ENCODE peak calls at places on chromosomes 6 and 20, in six cellular contexts. R, H, P, N, W and I are unnamed samples.

GRCh38 chr6:148500402-148500801 is 157.8 kb downstream of the SASH1 start:
- DNase-seq in W (no peak), N (no peak), P (no peak), R (no peak), H (no peak), I (no peak)

GRCh38 chr6:89372506-89372901 is 20.0 kb upstream of the UBE2J1 start:
- DNase-seq in H (no peak), W (no peak), R (no peak), P (no peak), N (no peak), I (no peak)

GRCh38 chr6:116450185-116450710 is 10.9 kb upstream of the CALHM6 start:
- DNase-seq in N (no peak), W (no peak), H (no peak), R (no peak), P (no peak), I (no peak)

GRCh38 chr20:37947943-37948342 is 45.0 kb downstream of the VSTM2L start:
- DNase-seq in H (no peak), W (no peak), N (no peak), R (no peak), P (no peak), I (no peak)

GRCh38 chr6:42572523-42572922 is 8.7 kb downstream of the UBR2 start:
- DNase-seq in N (no peak), P (peak), R (no peak), H (no peak), W (no peak), I (no peak)

GRCh38 chr20:57560554-57561355 is at the start of gene PCK1:
- DNase-seq in R (no peak), N (no peak), H (peak), W (peak), P (no peak), I (no peak)

GRCh38 chr20:36528176-36528874 is 13.0 kb upstream of the MYL9 start:
- DNase-seq in R (no peak), N (no peak), W (no peak), P (no peak), H (no peak), I (no peak)

GRCh38 chr6:90502866-90503407 is 83.9 kb downstream of the MAP3K7 start:
- DNase-seq in N (no peak), P (no peak), H (peak), W (peak), R (no peak), I (no peak)

GRCh38 chr6:4664117-4664626 is 112.0 kb upstream of the CDYL start:
- DNase-seq in H (peak), R (no peak), P (no peak), W (no peak), N (no peak), I (no peak)

GRCh38 chr6:169079650-169080049 is 174.0 kb downstream of the THBS2 start:
- DNase-seq in N (no peak), H (no peak), P (no peak), W (no peak), R (no peak), I (no peak)

GRCh38 chr20:35271904-35272303 is 6.0 kb downstream of the MMP24OS start:
- DNase-seq in P (no peak), H (no peak), W (no peak), N (no peak), R (no peak), I (no peak)

GRCh38 chr6:128062882-128063603 is 162.2 kb upstream of the THEMIS start:
- DNase-seq in P (no peak), N (no peak), H (no peak), W (peak), R (no peak), I (no peak)

GRCh38 chr6:35534396-35535170 is 21.9 kb upstream of the TULP1 start:
- DNase-seq in W (no peak), H (no peak), N (no peak), R (no peak), P (no peak), I (no peak)

GRCh38 chr6:27507041-27507956 is 34.4 kb upstream of the ZNF184 start:
- DNase-seq in N (no peak), P (no peak), R (no peak), H (no peak), W (no peak), I (no peak)

GRCh38 chr20:58871533-58872102 is 19.1 kb downstream of the GNAS start:
- DNase-seq in H (no peak), W (no peak), P (no peak), N (no peak), R (no peak), I (no peak)

GRCh38 chr20:11719153-11719552 is 198.5 kb upstream of the BTBD3 start:
- DNase-seq in N (peak), P (no peak), W (no peak), R (no peak), H (no peak), I (no peak)

GRCh38 chr6:159250633-159251032 is 81.4 kb downstream of the FNDC1 start:
- DNase-seq in N (no peak), P (no peak), H (no peak), W (no peak), R (no peak), I (no peak)

GRCh38 chr6:101178748-101179147 is 214.8 kb upstream of the GRIK2 start:
- DNase-seq in H (no peak), W (no peak), R (no peak), N (no peak), P (no peak), I (no peak)

GRCh38 chr20:53606364-53606985 is 12.8 kb upstream of the ZNF217 start:
- DNase-seq in W (peak), P (no peak), R (no peak), H (no peak), N (no peak), I (no peak)

GRCh38 chr6:12062605-12063004 is 50.5 kb downstream of the HIVEP1 start:
- DNase-seq in H (no peak), N (no peak), R (no peak), P (no peak), W (no peak), I (no peak)

GRCh38 chr6:111985202-111985731 is 68.6 kb upstream of the CCN6 start:
- DNase-seq in H (no peak), W (no peak), N (peak), R (no peak), P (no peak), I (no peak)

GRCh38 chr6:54068694-54069093 is 42.5 kb upstream of the MLIP start:
- DNase-seq in N (no peak), W (no peak), H (no peak), P (no peak), R (no peak), I (no peak)

GRCh38 chr20:61806995-61807394 is 258.7 kb downstream of the TAF4 start:
- DNase-seq in H (no peak), R (no peak), W (no peak), P (no peak), N (no peak), I (no peak)

GRCh38 chr6:144129469-144129868 is 20.8 kb upstream of the STX11 start:
- DNase-seq in H (no peak), P (no peak), W (no peak), R (no peak), N (no peak), I (no peak)

GRCh38 chr6:144179237-144179636 is 28.9 kb downstream of the STX11 start:
- DNase-seq in H (no peak), W (no peak), R (no peak), P (no peak), N (no peak), I (no peak)

GRCh38 chr6:41440958-41441357 is 105.2 kb upstream of the FOXP4 start:
- DNase-seq in R (no peak), W (no peak), H (no peak), P (no peak), N (no peak), I (no peak)

GRCh38 chr6:1609662-1610496 is at the start of gene FOXC1:
- DNase-seq in P (no peak), H (no peak), R (peak), N (no peak), W (peak), I (peak)

GRCh38 chr20:57909763-57910331 is 200.0 kb upstream of the PMEPA1 start:
- DNase-seq in H (no peak), P (no peak), R (no peak), W (no peak), N (no peak), I (no peak)

GRCh38 chr20:63402178-63402859 is 41.2 kb upstream of the CHRNA4 start:
- DNase-seq in N (no peak), W (no peak), P (no peak), H (no peak), R (no peak), I (no peak)

GRCh38 chr20:48459729-48460395 is 367.9 kb downstream of the PREX1 start:
- DNase-seq in W (no peak), R (no peak), P (no peak), N (no peak), H (no peak), I (no peak)

GRCh38 chr6:138588805-138589434 is 89.6 kb upstream of the NHSL1 start:
- DNase-seq in N (no peak), W (peak), R (peak), P (peak), H (peak), I (peak)

GRCh38 chr6:67175091-67175490 is 1460.0 kb upstream of the ADGRB3 start:
- DNase-seq in H (no peak), P (no peak), N (no peak), W (no peak), R (no peak), I (no peak)

GRCh38 chr20:19431906-19432305 is 219.5 kb downstream of the SLC24A3 start:
- DNase-seq in N (no peak), R (no peak), P (no peak), H (no peak), W (no peak), I (no peak)

DNA sequence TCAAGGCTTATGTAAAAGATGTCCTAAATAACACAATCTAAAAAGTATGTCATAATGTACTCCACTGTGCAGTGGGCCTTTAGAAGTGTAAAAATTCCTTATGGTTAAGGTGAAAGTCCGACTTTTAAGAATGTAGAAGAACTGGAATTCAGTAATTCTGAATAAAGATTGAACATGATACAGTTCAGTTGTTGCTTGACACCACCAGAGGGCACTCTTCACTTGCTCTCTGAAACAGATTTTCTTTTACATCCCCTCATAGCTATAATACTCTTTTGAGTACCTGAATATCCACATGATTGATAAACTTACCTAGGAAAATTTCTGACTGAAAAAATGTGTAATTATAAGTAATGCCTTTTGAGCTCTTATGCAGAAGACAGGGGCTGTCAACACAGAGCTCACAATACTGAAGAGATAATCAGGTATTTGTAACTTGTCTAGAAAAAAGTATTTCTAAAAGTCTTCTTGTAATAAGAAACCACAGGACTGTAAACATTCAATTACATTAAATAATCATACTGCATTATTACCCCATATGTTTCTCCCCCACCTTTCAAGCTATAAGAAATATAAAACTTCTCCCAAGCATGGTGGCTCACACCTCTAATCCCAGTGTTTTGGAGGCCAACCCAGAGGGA is 92.1 kb downstream of the POPDC3 start:
- DNase-seq in N (no peak), P (peak), W (peak), H (peak), R (no peak), I (no peak)
- TF ChIP-seq TAF1 in N (no peak), P (no peak), W (no peak), H (no peak), R (no peak), I (no peak)

GRCh38 chr6:110575910-110576463 is 99.6 kb upstream of the SLC22A16 start:
- DNase-seq in H (no peak), W (no peak), R (no peak), P (no peak), N (no peak), I (no peak)

GRCh38 chr6:110574817-110575216 is 98.4 kb upstream of the SLC22A16 start:
- DNase-seq in P (no peak), R (no peak), W (no peak), N (no peak), H (no peak), I (no peak)

GRCh38 chr6:110567957-110568696 is 91.7 kb upstream of the SLC22A16 start:
- DNase-seq in R (no peak), W (no peak), P (no peak), N (no peak), H (no peak), I (no peak)

GRCh38 chr6:110573537-110573936 is 97.1 kb upstream of the SLC22A16 start:
- DNase-seq in N (no peak), W (no peak), R (no peak), H (no peak), P (no peak), I (no peak)
- TF ChIP-seq POLR2A in N (no peak), W (no peak), R (no peak), H (no peak), P (no peak), I (no peak)

GRCh38 chr6:86122086-86122485 is 479.4 kb upstream of the SYNCRIP start:
- DNase-seq in W (no peak), R (no peak), P (no peak), N (no peak), H (no peak), I (no peak)

DNA sequence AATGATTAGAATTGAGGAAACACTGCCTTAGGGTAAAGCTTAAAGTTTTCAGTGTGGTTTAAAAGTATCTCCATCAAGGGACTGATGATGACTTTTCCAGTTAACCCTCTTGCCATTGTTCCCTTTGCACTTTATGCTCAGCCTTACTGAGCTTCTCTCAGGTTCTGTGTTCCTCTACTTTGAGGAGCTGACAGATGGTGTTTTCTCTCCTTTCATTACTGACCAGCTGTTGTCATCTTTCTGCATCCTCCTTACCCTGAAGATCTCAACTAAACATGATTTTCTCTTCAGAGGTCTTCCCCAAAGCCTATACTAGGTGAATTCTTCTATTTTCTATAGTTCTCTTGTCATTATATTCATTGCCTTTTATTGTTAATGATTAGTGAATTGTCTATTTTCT is 475.6 kb upstream of the SYNCRIP start:
- DNase-seq in H (no peak), N (no peak), R (no peak), P (no peak), W (no peak), I (no peak)
- TF ChIP-seq TAF1 in H (no peak), N (no peak), R (no peak), P (no peak), W (no peak), I (no peak)

DNA sequence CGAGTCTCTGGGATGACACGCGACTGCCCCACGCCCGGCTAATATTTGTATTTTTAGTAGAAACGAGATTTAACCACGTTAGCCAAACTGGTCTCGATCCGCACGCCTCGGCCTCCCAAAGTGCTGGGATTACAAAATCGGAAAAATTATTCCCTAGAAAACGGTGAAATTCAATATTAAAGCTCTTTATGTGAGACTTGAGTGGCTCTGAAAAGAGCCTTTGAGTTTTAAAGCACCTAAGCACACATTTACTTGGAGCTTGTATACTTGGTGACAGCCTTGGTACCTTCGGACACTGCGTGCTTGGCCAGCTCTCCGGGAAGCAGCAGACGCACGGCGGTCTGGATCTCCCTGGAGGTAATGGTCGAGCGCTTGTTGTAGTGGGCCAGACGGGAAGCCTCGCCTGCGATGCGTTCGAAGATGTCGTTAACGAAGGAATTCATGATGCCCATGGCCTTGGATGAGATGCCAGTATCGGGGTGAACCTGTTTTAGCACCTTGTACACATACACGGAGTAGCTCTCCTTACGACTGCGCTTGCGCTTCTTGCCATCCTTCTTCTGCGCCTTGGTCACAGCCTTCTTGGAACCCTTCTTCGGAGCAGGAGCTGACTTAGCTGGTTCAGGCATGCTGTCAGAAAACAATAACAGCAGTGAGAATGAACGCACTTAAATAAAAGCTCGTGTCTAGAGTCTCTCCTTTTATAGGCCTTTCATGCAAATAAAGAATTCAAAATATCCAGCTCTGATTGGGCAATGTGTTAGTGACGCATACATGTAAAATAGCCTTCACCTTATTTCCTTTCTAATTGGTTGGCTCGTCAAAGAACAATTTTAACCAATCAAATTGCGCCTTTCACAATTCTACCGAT is 129.0 kb downstream of the HFE start:
- DNase-seq in W (peak), H (peak), P (peak), R (no peak), N (no peak), I (no peak)
- TF ChIP-seq POLR2A in W (peak), H (peak), P (peak), R (peak), N (peak), I (peak)

GRCh38 chr20:56433880-56434255 is 21.8 kb downstream of the CASS4 start:
- DNase-seq in R (no peak), W (no peak), P (no peak), N (no peak), H (no peak), I (no peak)
- TF ChIP-seq TAF1 in R (no peak), W (no peak), P (no peak), N (no peak), H (no peak), I (no peak)

DNA sequence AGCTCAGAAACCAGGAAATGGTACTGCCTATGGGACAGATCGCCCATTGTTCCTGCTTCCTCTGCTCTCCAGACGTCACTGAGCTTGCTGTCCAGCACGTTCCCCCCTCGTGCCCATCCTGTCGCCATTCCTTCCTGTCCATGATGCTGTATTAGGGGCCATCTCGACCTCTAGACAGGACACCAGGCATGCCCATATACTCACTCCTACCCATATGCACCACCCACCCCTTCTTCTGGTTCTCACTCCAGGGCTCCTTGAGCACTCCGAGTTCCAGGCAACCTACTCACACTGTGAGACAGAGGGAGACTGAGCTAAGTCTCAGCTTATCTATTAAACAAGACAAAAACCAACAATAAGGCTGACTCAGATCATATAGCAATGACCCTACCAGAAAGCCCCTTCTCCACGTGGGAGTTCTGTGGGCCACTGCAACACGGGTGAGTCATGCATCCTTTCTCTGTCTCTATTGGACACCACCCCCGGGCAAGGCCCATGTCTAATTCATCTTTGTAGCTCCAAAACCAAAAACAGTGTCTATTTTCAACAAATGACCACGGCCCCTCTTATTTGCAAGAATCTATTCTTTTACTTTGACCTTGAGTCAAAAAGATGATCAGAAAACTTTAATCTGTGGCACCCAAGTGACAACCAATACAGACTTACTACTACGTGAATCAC is 65.7 kb downstream of the PSMG4 start:
- DNase-seq in W (peak), H (peak), P (peak), N (no peak), R (peak), I (no peak)
- TF ChIP-seq POLR2A in W (no peak), H (no peak), P (no peak), N (no peak), R (no peak), I (no peak)

GRCh38 chr20:50338479-50339195 is 148.0 kb downstream of the CEBPB start:
- DNase-seq in P (peak), R (peak), N (no peak), H (peak), W (peak), I (peak)
- TF ChIP-seq TAF1 in P (no peak), R (no peak), N (no peak), H (no peak), W (no peak), I (no peak)

GRCh38 chr20:15909995-15910394 is 663.3 kb downstream of the KIF16B start:
- DNase-seq in P (no peak), R (no peak), W (no peak), H (no peak), N (no peak), I (no peak)

GRCh38 chr20:15899972-15900371 is 673.3 kb downstream of the KIF16B start:
- DNase-seq in N (no peak), H (no peak), W (no peak), P (no peak), R (no peak), I (no peak)

GRCh38 chr20:15902493-15902892 is 670.8 kb downstream of the KIF16B start:
- DNase-seq in W (no peak), N (peak), R (no peak), H (peak), P (no peak), I (no peak)

GRCh38 chr20:15900443-15900842 is 672.8 kb downstream of the KIF16B start:
- DNase-seq in W (no peak), N (no peak), H (no peak), R (no peak), P (no peak), I (no peak)

GRCh38 chr20:15905661-15906060 is 667.6 kb downstream of the KIF16B start:
- DNase-seq in P (no peak), W (no peak), R (no peak), N (no peak), H (no peak), I (no peak)
- TF ChIP-seq POLR2A in P (no peak), W (no peak), R (no peak), N (no peak), H (no peak), I (no peak)